ENCODE peak calls at places on chromosome 11, in ten cellular contexts. Y is stimulated activated CD4-positive, alpha-beta T cell treated with anti-CD3 and anti-CD28 coated beads, Interleukin-1b, Interleukin-23, amount 100 ng/mL, for 24 hours; W is midbrain; F is posterior cingulate gyrus; H is BJ; J is NCI-H146; P is activated naive CD8-positive, alpha-beta T cell treated with anti-CD3 and anti-CD28 coated beads, Interleukin-2, amount 50 U/mL, for 24 hours; L is sciatic nerve; D is activated T-cell treated with anti-CD3 and anti-CD28 coated beads, Interleukin-2, amount 50 U/mL, for 1 hour; Z is SW 1271. B is an unnamed sample.

GRCh38 chr11:46278387-46279173 is 1.1 kb downstream of the CREB3L1 start:
- DNase-seq in Y (no peak), W (no peak), F (no peak), H (no peak), J (no peak), P (peak), L (peak), D (peak), Z (no peak), B (no peak)

GRCh38 chr11:35071722-35072121 is 67.2 kb upstream of the CD44 start:
- DNase-seq in Y (no peak), W (no peak), F (no peak), H (no peak), J (no peak), P (no peak), L (no peak), D (no peak), Z (no peak), B (no peak)

GRCh38 chr11:12239396-12240298 is 129.3 kb downstream of the MICAL2 start:
- DNase-seq in Y (no peak), W (no peak), F (no peak), H (no peak), J (no peak), P (no peak), L (no peak), D (no peak), Z (no peak), B (no peak)

GRCh38 chr11:106012744-106013143 is 9.3 kb downstream of the MSANTD4 start:
- DNase-seq in Y (no peak), W (no peak), F (no peak), H (no peak), J (no peak), P (no peak), L (no peak), D (no peak), Z (no peak), B (no peak)

GRCh38 chr11:2376751-2377451 is at the start of gene CD81:
- DNase-seq in Y (peak), W (peak), F (peak), H (no peak), J (peak), P (peak), L (peak), D (peak), Z (peak), B (peak)

GRCh38 chr11:110000045-110000502 is 93.1 kb upstream of the ZC3H12C start:
- DNase-seq in Y (no peak), W (peak), F (no peak), H (peak), J (no peak), P (no peak), L (no peak), D (no peak), Z (peak), B (no peak)

GRCh38 chr11:35390737-35391682 is 28.3 kb downstream of the SLC1A2 start:
- DNase-seq in Y (peak), W (no peak), F (no peak), H (no peak), J (no peak), P (peak), L (no peak), D (no peak), Z (peak), B (no peak)

GRCh38 chr11:130260735-130261134 is 54.0 kb downstream of the ZBTB44 start:
- DNase-seq in Y (no peak), W (no peak), F (no peak), H (no peak), J (no peak), P (no peak), L (no peak), D (no peak), Z (no peak), B (no peak)

GRCh38 chr11:61917357-61918109 is at the start of gene RAB3IL1:
- DNase-seq in Y (no peak), W (peak), F (peak), H (no peak), J (peak), P (no peak), L (peak), D (no peak), Z (peak), B (peak)

GRCh38 chr11:59865031-59865430 is 1.3 kb downstream of the TCN1 start:
- DNase-seq in Y (no peak), W (no peak), F (no peak), H (no peak), J (no peak), P (no peak), L (no peak), D (no peak), Z (no peak), B (no peak)

GRCh38 chr11:115083129-115083823 is 404.9 kb downstream of the NXPE2 start:
- DNase-seq in Y (no peak), W (no peak), F (no peak), H (no peak), J (peak), P (no peak), L (no peak), D (no peak), Z (no peak), B (no peak)